ENCODE peak calls at places on chromosomes 16 and 17, in eight cellular contexts. L is H1, M is A549, B is fibroblast of lung, K is BJ, G is RWPE1, H is WTC11, A is cardiac muscle cell. F is an unnamed sample.

GRCh38 chr16:28473714-28474265 is 1.7 kb upstream of the NPIPB7 start:
- DNase-seq in L (no peak), M (no peak), B (no peak), K (no peak), G (no peak), H (no peak), A (peak), F (no peak)

GRCh38 chr17:694239-694638 is 20.4 kb downstream of the VPS53 start:
- DNase-seq in L (no peak), M (peak), B (peak), K (peak), G (peak), H (no peak), A (peak), F (peak)

GRCh38 chr17:2214047-2214717 is 89.4 kb downstream of the SMG6 start:
- DNase-seq in L (no peak), M (no peak), B (peak), K (no peak), G (peak), H (no peak), A (peak), F (no peak)

GRCh38 chr16:68445458-68445857 is 2.9 kb downstream of the SMPD3 start:
- DNase-seq in L (no peak), M (peak), B (peak), K (no peak), G (peak), H (peak), A (peak), F (peak)

GRCh38 chr17:19376799-19377198 is 1.5 kb upstream of the MAPK7 start:
- DNase-seq in L (no peak), M (no peak), B (no peak), K (no peak), G (no peak), H (no peak), A (no peak), F (no peak)

GRCh38 chr17:40298726-40299125 is 10.3 kb upstream of the RARA start:
- DNase-seq in L (no peak), M (no peak), B (no peak), K (no peak), G (no peak), H (no peak), A (peak), F (no peak)

GRCh38 chr17:33676444-33676843 is 383.3 kb upstream of the ASIC2 start:
- DNase-seq in L (no peak), M (no peak), B (no peak), K (no peak), G (no peak), H (no peak), A (no peak), F (no peak)

GRCh38 chr17:53538129-53538617 is 284.6 kb upstream of the KIF2B start:
- DNase-seq in L (no peak), M (no peak), B (no peak), K (no peak), G (no peak), H (no peak), A (no peak), F (no peak)

GRCh38 chr16:79659352-79659751 is 58.8 kb upstream of the MAF start:
- DNase-seq in L (no peak), M (no peak), B (no peak), K (no peak), G (no peak), H (no peak), A (no peak), F (no peak)

GRCh38 chr17:6184508-6184907 is 114.3 kb downstream of the WSCD1 start:
- DNase-seq in L (no peak), M (no peak), B (no peak), K (no peak), G (no peak), H (no peak), A (no peak), F (no peak)

GRCh38 chr17:36877774-36878173 is 59.5 kb upstream of the LHX1 start:
- DNase-seq in L (no peak), M (no peak), B (peak), K (no peak), G (no peak), H (no peak), A (peak), F (no peak)

GRCh38 chr16:1117169-1117900 is 21.3 kb upstream of the C1QTNF8 start:
- DNase-seq in L (no peak), M (no peak), B (no peak), K (no peak), G (no peak), H (no peak), A (no peak), F (no peak)

GRCh38 chr16:69839798-69840409 is 77.8 kb downstream of the WWP2 start:
- DNase-seq in L (no peak), M (no peak), B (peak), K (no peak), G (no peak), H (no peak), A (no peak), F (no peak)

GRCh38 chr17:68048996-68049395 is 13.5 kb downstream of the KPNA2 start:
- DNase-seq in L (no peak), M (peak), B (no peak), K (no peak), G (no peak), H (no peak), A (no peak), F (peak)

GRCh38 chr16:7090628-7091115 is 242.0 kb upstream of the RBFOX1 start:
- DNase-seq in L (no peak), M (no peak), B (no peak), K (no peak), G (no peak), H (no peak), A (no peak), F (no peak)

GRCh38 chr17:933168-934083 is 46.1 kb downstream of the NXN start:
- DNase-seq in L (no peak), M (peak), B (peak), K (peak), G (peak), H (no peak), A (peak), F (peak)

GRCh38 chr17:75295220-75296158 is 6.3 kb upstream of the SLC25A19 start:
- DNase-seq in L (no peak), M (no peak), B (no peak), K (no peak), G (no peak), H (no peak), A (no peak), F (no peak)

GRCh38 chr17:40320771-40321501 is 12.0 kb downstream of the RARA start:
- DNase-seq in L (no peak), M (no peak), B (no peak), K (no peak), G (no peak), H (no peak), A (peak), F (no peak)

GRCh38 chr16:66502020-66502913 is 47.7 kb downstream of the TK2 start:
- DNase-seq in L (no peak), M (peak), B (peak), K (no peak), G (peak), H (no peak), A (peak), F (no peak)

GRCh38 chr17:7654832-7655540 is 4.3 kb downstream of the ATP1B2 start:
- DNase-seq in L (no peak), M (no peak), B (no peak), K (no peak), G (no peak), H (no peak), A (peak), F (peak)

GRCh38 chr16:19132898-19133297 is 19.1 kb downstream of the ITPRIPL2 start:
- DNase-seq in L (no peak), M (no peak), B (no peak), K (no peak), G (no peak), H (no peak), A (no peak), F (no peak)

GRCh38 chr16:80046848-80047247 is 446.3 kb upstream of the MAF start:
- DNase-seq in L (no peak), M (no peak), B (no peak), K (no peak), G (no peak), H (no peak), A (no peak), F (no peak)

GRCh38 chr17:64491034-64491860 is 5.6 kb downstream of the POLG2 start:
- DNase-seq in L (no peak), M (peak), B (peak), K (no peak), G (no peak), H (peak), A (peak), F (no peak)

GRCh38 chr16:23394141-23394540 is 58.8 kb downstream of the COG7 start:
- DNase-seq in L (no peak), M (no peak), B (no peak), K (no peak), G (no peak), H (no peak), A (no peak), F (no peak)

GRCh38 chr16:69482410-69482951 is 58.1 kb downstream of the CYB5B start:
- DNase-seq in L (no peak), M (no peak), B (peak), K (no peak), G (no peak), H (no peak), A (peak), F (peak)

GRCh38 chr16:81455720-81456494 is 11.3 kb downstream of the CMIP start:
- DNase-seq in L (no peak), M (no peak), B (no peak), K (no peak), G (no peak), H (no peak), A (no peak), F (no peak)

GRCh38 chr17:71085238-71086033 is 916.1 kb downstream of the KCNJ2 start:
- DNase-seq in L (no peak), M (peak), B (peak), K (no peak), G (peak), H (peak), A (peak), F (peak)

GRCh38 chr17:45956090-45956489 is 43.0 kb upstream of the STH start:
- DNase-seq in L (no peak), M (no peak), B (no peak), K (no peak), G (no peak), H (no peak), A (no peak), F (no peak)

GRCh38 chr16:48409839-48410610 is 24.8 kb upstream of the SIAH1 start:
- DNase-seq in L (no peak), M (peak), B (peak), K (no peak), G (peak), H (no peak), A (peak), F (no peak)

GRCh38 chr17:67636841-67637240 is 80.9 kb upstream of the NOL11 start:
- DNase-seq in L (no peak), M (no peak), B (peak), K (no peak), G (no peak), H (no peak), A (no peak), F (no peak)

GRCh38 chr16:2070576-2071453 is 23.0 kb downstream of the TSC2 start:
- DNase-seq in L (no peak), M (no peak), B (no peak), K (no peak), G (no peak), H (no peak), A (no peak), F (no peak)

GRCh38 chr16:79215289-79215688 is 385.2 kb downstream of the MAF start:
- DNase-seq in L (no peak), M (no peak), B (no peak), K (no peak), G (no peak), H (no peak), A (no peak), F (no peak)

GRCh38 chr17:77119668-77120301 is 21.0 kb upstream of the SEC14L1 start:
- DNase-seq in L (no peak), M (no peak), B (no peak), K (no peak), G (no peak), H (no peak), A (no peak), F (no peak)

GRCh38 chr16:4270595-4270994 is 2.2 kb downstream of the TFAP4 start:
- DNase-seq in L (no peak), M (no peak), B (no peak), K (no peak), G (no peak), H (no peak), A (no peak), F (no peak)

DNA sequence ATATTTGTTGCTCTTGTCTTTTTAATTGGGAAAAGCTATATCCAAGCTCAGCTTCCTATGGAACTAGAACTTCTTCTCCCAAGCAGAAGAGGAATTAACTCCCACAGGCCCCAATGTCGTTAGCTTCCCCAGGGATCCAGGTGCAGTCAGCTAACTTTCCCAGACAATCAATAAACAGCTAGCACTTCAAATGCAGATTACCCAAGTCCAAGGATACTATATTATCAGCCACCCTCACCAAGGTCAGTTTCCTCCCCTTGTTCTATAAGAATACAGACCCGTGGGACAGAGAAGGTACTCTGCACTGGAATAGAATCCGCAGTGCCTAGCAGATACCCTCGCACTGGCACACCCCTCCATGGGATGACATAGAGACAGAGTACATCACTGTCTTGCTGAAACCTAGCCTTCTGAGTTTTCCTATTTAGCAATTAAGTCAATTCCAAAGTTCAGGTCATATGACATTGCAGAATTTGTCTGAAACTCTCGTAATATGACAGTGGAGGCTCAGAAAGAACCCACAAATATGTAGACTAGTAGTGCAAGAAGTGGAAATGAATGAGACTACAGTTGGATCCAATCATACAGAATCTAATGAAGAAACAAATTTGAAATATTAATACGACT is 39.9 kb upstream of the ABCA10 start:
- DNase-seq in L (no peak), M (peak), B (no peak), K (no peak), G (no peak), H (no peak), A (peak), F (no peak)
- TF ChIP-seq CTCF in L (no peak), M (no peak), B (no peak), K (no peak), G (no peak), H (no peak), A (no peak), F (no peak)

DNA sequence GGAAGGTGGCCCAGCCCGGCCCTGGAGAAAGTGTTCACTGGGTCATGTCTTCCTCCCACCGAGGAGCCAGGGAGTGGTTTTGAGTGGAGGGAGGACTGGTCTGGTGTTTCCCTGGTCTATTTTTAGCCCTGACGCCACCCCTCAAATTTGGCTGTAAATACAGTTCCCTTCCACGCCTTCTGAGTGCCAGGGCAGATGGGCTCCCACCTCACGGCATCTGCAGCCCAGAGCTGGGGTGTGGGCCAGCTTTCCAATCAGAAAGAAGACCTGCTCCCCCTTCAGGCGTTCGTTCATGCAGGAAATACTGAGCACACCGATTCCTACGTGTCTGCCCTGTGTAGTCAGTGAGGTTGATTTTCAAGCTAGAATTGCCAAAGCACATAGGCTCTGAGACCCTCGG is 53.7 kb downstream of the SNX20 start:
- DNase-seq in L (no peak), M (no peak), B (peak), K (no peak), G (no peak), H (peak), A (peak), F (peak)
- TF ChIP-seq CTCF in L (peak), M (no peak), B (peak), K (peak), G (no peak), H (no peak), A (peak), F (peak)

GRCh38 chr16:85370881-85371651 is 242.1 kb upstream of the GSE1 start:
- DNase-seq in L (no peak), M (no peak), B (peak), K (no peak), G (peak), H (no peak), A (no peak), F (no peak)
- TF ChIP-seq CTCF in L (no peak), M (no peak), B (no peak), K (no peak), G (peak), H (no peak), A (no peak), F (no peak)

GRCh38 chr17:57549996-57550395 is 195.1 kb downstream of the CCDC182 start:
- DNase-seq in L (no peak), M (no peak), B (no peak), K (no peak), G (no peak), H (no peak), A (no peak), F (no peak)
- TF ChIP-seq CTCF in L (no peak), M (no peak), B (no peak), K (no peak), G (no peak), H (no peak), A (no peak), F (no peak)

GRCh38 chr16:84144301-84144858 is 597 bp downstream of the HSDL1 start:
- DNase-seq in L (no peak), M (peak), B (peak), K (no peak), G (peak), H (peak), A (peak), F (peak)
- TF ChIP-seq CTCF in L (no peak), M (no peak), B (no peak), K (peak), G (peak), H (no peak), A (peak), F (peak)

GRCh38 chr16:57112403-57113041 is 20.1 kb downstream of the CPNE2 start:
- DNase-seq in L (no peak), M (no peak), B (no peak), K (no peak), G (no peak), H (no peak), A (no peak), F (no peak)
- TF ChIP-seq CTCF in L (no peak), M (no peak), B (no peak), K (no peak), G (no peak), H (no peak), A (no peak), F (no peak)

GRCh38 chr17:61410555-61411089 is 11.0 kb downstream of the TBX2 start:
- DNase-seq in L (no peak), M (peak), B (peak), K (no peak), G (no peak), H (peak), A (peak), F (peak)
- TF ChIP-seq CTCF in L (peak), M (no peak), B (peak), K (peak), G (no peak), H (peak), A (peak), F (peak)

GRCh38 chr17:27586203-27586701 is 44.7 kb upstream of the LGALS9 start:
- DNase-seq in L (no peak), M (peak), B (no peak), K (peak), G (no peak), H (no peak), A (peak), F (no peak)
- TF ChIP-seq CTCF in L (no peak), M (no peak), B (no peak), K (no peak), G (no peak), H (no peak), A (no peak), F (no peak)

DNA sequence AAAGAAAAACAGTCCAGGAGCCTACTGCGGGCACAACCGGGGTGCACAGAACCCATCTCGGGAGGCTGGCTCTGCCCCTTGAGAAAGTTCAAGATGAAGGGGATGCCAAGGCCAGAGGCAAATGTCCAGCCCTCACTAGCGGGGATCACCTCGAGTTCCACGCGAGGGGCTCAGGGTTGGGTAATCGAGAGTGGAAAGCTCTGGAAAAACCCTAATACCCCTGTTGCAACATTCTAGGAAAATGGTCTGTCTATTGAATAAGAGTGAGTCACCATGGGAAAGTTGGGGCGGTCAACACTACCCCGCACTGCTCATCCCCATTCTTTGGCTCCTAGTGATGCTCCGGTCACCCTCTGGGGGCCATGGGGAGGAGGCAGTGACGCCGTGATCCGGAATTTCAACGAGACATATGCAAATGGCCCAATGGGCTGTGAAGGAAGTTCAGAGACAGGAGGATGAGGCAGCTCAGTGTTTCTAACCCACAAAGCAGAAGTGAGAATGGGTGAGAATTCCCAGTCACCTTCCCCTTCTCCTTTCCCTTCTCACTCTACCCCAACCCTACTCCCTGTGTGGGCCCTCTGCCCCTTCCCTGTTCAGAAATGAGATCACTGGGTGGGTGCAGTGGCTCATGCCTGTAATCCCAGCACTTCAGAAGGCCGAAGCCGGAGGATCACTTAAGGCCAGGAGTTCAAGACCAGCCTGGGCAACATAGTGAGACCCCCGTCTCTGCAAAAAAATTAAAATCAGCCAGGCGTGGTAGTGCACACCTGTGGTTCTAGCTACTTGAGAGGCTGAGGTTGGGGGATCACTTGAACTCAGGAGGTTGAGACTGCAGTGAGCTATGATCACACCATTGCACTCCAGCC is 22.4 kb downstream of the SOCS3 start:
- DNase-seq in L (no peak), M (peak), B (peak), K (no peak), G (peak), H (no peak), A (peak), F (no peak)
- TF ChIP-seq CTCF in L (no peak), M (no peak), B (no peak), K (no peak), G (no peak), H (no peak), A (no peak), F (no peak)